ENCODE peak calls at places on chromosomes 5 and 9, in four cellular contexts. M is lung, Y is upper lobe of left lung, P is IMR-90. F is an unnamed sample.
A peak's percentile ranks its signal among the peaks of the same experiment; 100 is the strongest.

GRCh38 chr5:5101676-5102075 is 38.5 kb upstream of the ADAMTS16 start:
- DNase-seq in M (no peak), Y (no peak), P (no peak), F (no peak)

GRCh38 chr5:116837876-116838568 is 263.4 kb upstream of the SEMA6A start:
- DNase-seq in M (no peak), Y (no peak), P (no peak), F (no peak)

GRCh38 chr9:97645720-97646119 is 12.1 kb downstream of the NCBP1 start:
- DNase-seq in M (no peak), Y (no peak), P (no peak), F (no peak)

GRCh38 chr5:154107729-154108128 is 69.0 kb downstream of the MFAP3 start:
- DNase-seq in M (no peak), Y (no peak), P (no peak), F (no peak)

GRCh38 chr9:134625361-134626140 is 16.1 kb upstream of the COL5A1 start:
- DNase-seq in M (no peak), Y (no peak), P (peak; percentile 50), F (peak; percentile 74)

GRCh38 chr5:54249210-54250028 is 61.0 kb downstream of the ARL15 start:
- DNase-seq in M (peak; percentile 48), Y (peak; percentile 33), P (peak; percentile 41), F (peak; percentile 76)

GRCh38 chr9:136565722-136566552 is 20.1 kb upstream of the NOTCH1 start:
- DNase-seq in M (no peak), Y (no peak), P (no peak), F (no peak)

GRCh38 chr5:154819546-154819945 is 30.9 kb downstream of the FAXDC2 start:
- DNase-seq in M (no peak), Y (no peak), P (no peak), F (no peak)

GRCh38 chr5:132364319-132364718 is 5.2 kb upstream of the SLC22A5 start:
- DNase-seq in M (no peak), Y (peak; percentile 44), P (peak; percentile 72), F (peak; percentile 76)

GRCh38 chr5:178240772-178241171 is 8.2 kb upstream of the PHYKPL start:
- DNase-seq in M (no peak), Y (no peak), P (no peak), F (no peak)

GRCh38 chr5:33401482-33402390 is 39.0 kb upstream of the TARS1 start:
- DNase-seq in M (no peak), Y (no peak), P (peak; percentile 64), F (peak; percentile 90)

GRCh38 chr9:120774719-120775118 is 18.5 kb downstream of the FBXW2 start:
- DNase-seq in M (no peak), Y (no peak), P (no peak), F (no peak)

GRCh38 chr9:6355728-6356127 is 27.6 kb downstream of the TPD52L3 start:
- DNase-seq in M (no peak), Y (no peak), P (peak; percentile 84), F (peak; percentile 57)

GRCh38 chr5:154467655-154468354 is 10.2 kb downstream of the HAND1 start:
- DNase-seq in M (peak; percentile 78), Y (peak; percentile 76), P (peak; percentile 53), F (no peak)

GRCh38 chr5:110506378-110506777 is 220.1 kb downstream of the TMEM232 start:
- DNase-seq in M (no peak), Y (no peak), P (no peak), F (no peak)

GRCh38 chr5:57832873-57833272 is 350.3 kb upstream of the ACTBL2 start:
- DNase-seq in M (no peak), Y (no peak), P (no peak), F (no peak)

GRCh38 chr5:100731768-100732167 is 171.3 kb downstream of the ST8SIA4 start:
- DNase-seq in M (no peak), Y (no peak), P (no peak), F (no peak)

GRCh38 chr5:124652514-124652819 is 94.0 kb downstream of the ZNF608 start:
- DNase-seq in M (no peak), Y (no peak), P (no peak), F (no peak)

GRCh38 chr5:124651663-124652513 is 94.6 kb downstream of the ZNF608 start:
- DNase-seq in M (peak; percentile 79), Y (peak; percentile 86), P (no peak), F (peak; percentile 69)

GRCh38 chr5:124652892-124653441 is 93.5 kb downstream of the ZNF608 start:
- DNase-seq in M (no peak), Y (no peak), P (no peak), F (no peak)

GRCh38 chr5:124649548-124650501 is 96.6 kb downstream of the ZNF608 start:
- DNase-seq in M (peak; percentile 73), Y (peak; percentile 86), P (peak; percentile 93), F (peak; percentile 97)

DNA sequence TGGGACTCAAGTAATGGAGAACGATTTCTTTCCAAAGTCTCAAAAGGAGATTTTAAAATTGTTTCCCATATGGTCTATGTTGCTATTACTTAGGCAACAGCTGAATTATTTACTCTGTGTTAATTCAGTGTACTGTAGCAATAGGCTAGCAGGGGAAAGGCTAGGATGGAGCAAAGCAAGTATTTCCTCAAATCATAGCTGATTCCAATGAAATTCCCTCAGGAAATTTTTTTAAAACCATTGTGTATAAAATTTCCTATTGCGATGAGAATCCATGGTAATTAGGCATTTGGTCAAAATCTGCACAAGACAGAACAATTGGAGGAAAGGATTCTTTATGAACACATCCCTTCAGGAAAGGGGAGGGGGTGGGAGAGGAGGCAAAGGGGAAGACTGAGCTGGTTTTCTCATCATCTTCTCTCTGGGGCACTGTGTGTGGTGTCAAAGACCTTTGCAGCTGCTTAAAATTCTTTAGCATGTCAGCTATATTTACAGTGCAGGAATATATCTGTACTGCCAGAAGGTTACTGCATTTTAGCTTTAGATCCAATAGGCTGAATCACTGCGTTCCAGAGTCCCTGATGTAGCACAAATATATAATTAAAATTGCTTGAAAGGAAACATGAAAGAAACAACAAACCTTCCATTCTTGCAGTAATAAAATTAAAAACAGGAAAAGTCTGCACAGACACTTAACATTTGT is 95.3 kb downstream of the ZNF608 start:
- DNase-seq in M (no peak), Y (no peak), P (peak; percentile 84), F (no peak)
- H3K4me1 ChIP-seq in M (peaks cover 9% of the 10 kb centered on the region), Y (peaks cover 58% of the 10 kb centered on the region), P (peaks cover 27% of the 10 kb centered on the region), F (peaks cover 54% of the 10 kb centered on the region)

DNA sequence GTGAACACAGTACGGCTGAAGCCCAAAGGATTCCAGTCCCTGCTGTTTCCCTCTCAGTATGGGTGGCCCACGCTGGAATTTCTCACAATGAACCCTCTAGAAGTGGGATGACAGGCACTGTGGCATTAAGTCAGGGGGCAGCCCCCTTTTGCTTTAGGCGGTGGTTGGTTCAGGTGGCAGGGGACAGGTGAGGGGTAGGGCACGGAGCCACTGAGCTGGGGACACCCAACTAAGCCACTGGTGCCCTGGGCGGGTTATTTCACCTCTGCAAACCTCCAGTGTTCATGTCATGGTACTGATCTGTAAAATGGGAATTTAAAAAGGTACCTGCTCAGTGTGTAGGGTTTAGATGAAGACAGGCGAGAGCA is 7.6 kb downstream of the SPACA9 start:
- DNase-seq in M (no peak), Y (no peak), P (no peak), F (no peak)
- H3K36me3 ChIP-seq in M (no peaks in the 10 kb centered on the region), Y (no peaks in the 10 kb centered on the region), P (no peaks in the 10 kb centered on the region), F (no peaks in the 10 kb centered on the region)

GRCh38 chr9:75228893-75229292 is 140.6 kb downstream of the OSTF1 start:
- DNase-seq in M (no peak), Y (no peak), P (no peak), F (no peak)

GRCh38 chr9:75230469-75230868 is 142.2 kb downstream of the OSTF1 start:
- DNase-seq in M (no peak), Y (no peak), P (no peak), F (no peak)

GRCh38 chr9:75231167-75231566 is 142.9 kb downstream of the OSTF1 start:
- DNase-seq in M (no peak), Y (no peak), P (no peak), F (no peak)

GRCh38 chr9:75226403-75227139 is 138.3 kb downstream of the OSTF1 start:
- DNase-seq in M (no peak), Y (no peak), P (no peak), F (no peak)

DNA sequence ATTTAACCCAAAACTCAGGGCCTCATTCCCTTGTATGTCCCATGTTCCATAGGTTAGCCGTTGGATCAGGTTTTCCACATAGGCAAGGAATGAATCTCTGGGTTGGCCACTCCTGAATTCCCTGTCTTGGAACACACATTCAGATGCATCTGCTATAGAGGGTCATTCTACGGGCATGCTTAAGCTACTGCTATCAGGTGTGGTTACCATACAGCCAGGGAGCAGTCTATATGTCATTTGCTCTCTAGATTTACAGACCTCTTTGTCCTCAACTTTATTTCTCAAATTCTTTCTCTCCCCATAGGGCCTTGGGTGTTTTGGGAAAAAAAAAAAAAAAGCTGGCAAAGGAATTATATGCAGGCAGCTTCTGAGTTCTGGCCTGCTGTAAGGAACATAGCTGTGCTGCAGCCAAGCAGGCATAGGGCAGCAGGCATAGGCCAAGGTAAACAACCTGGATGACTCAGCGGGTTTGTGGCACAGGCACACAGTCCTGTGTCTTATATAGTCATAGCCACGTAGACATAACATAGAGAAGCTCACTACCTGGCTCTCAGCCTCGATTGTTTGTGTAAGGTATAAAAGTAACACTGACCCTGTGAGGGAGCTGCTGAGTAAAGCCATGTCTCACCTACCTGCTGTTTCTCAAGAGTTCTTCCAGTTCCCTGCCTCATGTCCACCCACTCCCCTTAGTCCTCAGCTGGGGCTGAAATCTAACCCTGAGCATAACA is 141.5 kb downstream of the OSTF1 start:
- DNase-seq in M (peak; percentile 56), Y (peak; percentile 81), P (no peak), F (peak; percentile 48)
- TF ChIP-seq CTCF in M (no peak), Y (no peak), P (no peak), F (no peak)

GRCh38 chr5:58921106-58921505 is 338.2 kb downstream of the RAB3C start:
- DNase-seq in M (no peak), Y (no peak), P (no peak), F (peak; percentile 22)
- H3K4me1 ChIP-seq in M (no peaks in the 10 kb centered on the region), Y (no peaks in the 10 kb centered on the region), P (no peaks in the 10 kb centered on the region), F (peaks cover 19% of the 10 kb centered on the region)

DNA sequence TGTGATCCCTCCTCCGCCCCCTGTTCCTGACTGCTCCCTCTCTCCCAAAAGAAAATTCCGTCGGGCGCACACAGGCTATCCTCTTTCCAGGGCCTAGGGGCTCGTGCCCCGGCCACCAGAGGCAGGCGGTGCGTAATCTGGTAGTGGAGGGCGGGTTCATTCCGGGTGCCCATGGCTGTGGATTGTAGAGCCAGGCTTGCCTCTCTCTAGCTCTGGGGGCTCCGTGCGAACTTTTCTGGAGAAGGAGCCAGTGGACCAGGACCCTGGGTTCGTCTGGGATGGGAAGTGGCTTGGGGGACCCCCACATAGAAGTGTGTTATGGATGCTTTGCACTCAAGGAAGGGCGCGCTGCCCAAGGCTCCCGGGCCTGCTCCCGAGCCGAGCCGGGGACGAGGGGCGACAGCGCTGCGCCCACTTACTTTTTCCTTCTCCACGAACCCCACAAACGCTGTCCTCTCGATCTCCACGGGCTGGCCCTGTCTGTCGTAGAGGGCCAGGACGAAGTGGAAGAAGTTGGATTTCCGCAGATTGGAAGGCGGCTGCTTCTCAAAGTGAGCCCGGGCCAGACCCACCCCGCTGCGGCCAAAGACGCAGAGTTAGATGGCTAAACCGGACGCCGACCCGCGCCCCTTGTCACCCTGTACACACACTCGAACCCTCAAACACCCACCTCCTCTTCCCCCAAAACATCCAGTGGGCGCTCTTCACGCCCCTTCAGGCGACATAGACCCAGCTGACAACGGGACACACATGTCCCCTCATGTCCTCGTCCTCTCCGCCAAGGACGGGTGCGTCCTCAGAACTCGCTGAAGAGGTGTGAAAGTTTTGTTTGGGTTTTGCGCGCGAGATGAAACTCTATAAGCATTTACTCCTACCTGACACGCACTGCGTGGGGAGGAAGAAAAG is 2.9 kb downstream of the EBF1 start:
- DNase-seq in M (no peak), Y (no peak), P (no peak), F (no peak)
- H3K36me3 ChIP-seq in M (no peaks in the 10 kb centered on the region), Y (no peaks in the 10 kb centered on the region), P (no peaks in the 10 kb centered on the region), F (no peaks in the 10 kb centered on the region)

F was measured in astrocyte.